ENCODE peak calls at places on chromosomes 13 and 19, in nine cellular contexts. H is endodermal cell; I is heart right ventricle; V is GM12878; F is trophoblast cell; D is PC-3; R is naive thymus-derived CD4-positive, alpha-beta T cell; U is ascending aorta; Y is esophagus muscularis mucosa. S is an unnamed sample.

GRCh38 chr19:12913871-12914690 is 5.0 kb downstream of the SYCE2 start:
- DNase-seq in H (peak; percentile 64), I (no peak), V (no peak), F (no peak), D (no peak), R (peak; percentile 62), U (no peak), Y (no peak), S (no peak)

GRCh38 chr19:3193256-3194062 is 7.7 kb downstream of the NCLN start:
- DNase-seq in H (no peak), I (no peak), V (no peak), F (no peak), D (no peak), R (no peak), U (no peak), Y (no peak), S (no peak)

GRCh38 chr13:95231393-95231792 is 69.9 kb downstream of the ABCC4 start:
- DNase-seq in H (no peak), I (no peak), V (no peak), F (no peak), D (no peak), R (no peak), U (no peak), Y (no peak), S (no peak)

GRCh38 chr13:60969659-60970058 is 446.0 kb downstream of the PCDH20 start:
- DNase-seq in H (no peak), I (no peak), V (no peak), F (no peak), D (no peak), R (no peak), U (no peak), Y (no peak), S (no peak)

GRCh38 chr13:36014763-36015162 is 116.4 kb downstream of the DCLK1 start:
- DNase-seq in H (no peak), I (no peak), V (no peak), F (no peak), D (no peak), R (no peak), U (no peak), Y (no peak), S (no peak)

GRCh38 chr13:31898383-31899071 is 133.0 kb upstream of the FRY start:
- DNase-seq in H (no peak), I (no peak), V (no peak), F (no peak), D (no peak), R (no peak), U (no peak), Y (no peak), S (no peak)

GRCh38 chr13:59771272-59771671 is 392.5 kb downstream of the DIAPH3 start:
- DNase-seq in H (no peak), I (no peak), V (no peak), F (peak; percentile 34), D (peak; percentile 38), R (no peak), U (no peak), Y (no peak), S (no peak)

GRCh38 chr19:51181913-51182419 is 39.9 kb downstream of the SIGLEC7 start:
- DNase-seq in H (peak; percentile 88), I (no peak), V (no peak), F (no peak), D (no peak), R (no peak), U (no peak), Y (no peak), S (no peak)

GRCh38 chr19:34316741-34317241 is 48.2 kb upstream of the GPI start:
- DNase-seq in H (no peak), I (no peak), V (no peak), F (no peak), D (peak; percentile 17), R (no peak), U (no peak), Y (no peak), S (no peak)

GRCh38 chr19:11090264-11091032 is 1.2 kb downstream of the LDLR start:
- DNase-seq in H (peak; percentile 99), I (peak; percentile 99), V (peak; percentile 76), F (peak; percentile 97), D (peak; percentile 98), R (peak; percentile 95), U (peak; percentile 96), Y (peak; percentile 100), S (peak; percentile 97)

GRCh38 chr19:2788237-2788636 is 2.9 kb downstream of the THOP1 start:
- DNase-seq in H (no peak), I (no peak), V (no peak), F (no peak), D (no peak), R (no peak), U (no peak), Y (no peak), S (no peak)

GRCh38 chr13:26517931-26518330 is 39.6 kb upstream of the WASF3 start:
- DNase-seq in H (no peak), I (no peak), V (no peak), F (no peak), D (no peak), R (no peak), U (no peak), Y (no peak), S (no peak)

GRCh38 chr13:26513931-26514330 is 43.6 kb upstream of the WASF3 start:
- DNase-seq in H (no peak), I (no peak), V (no peak), F (no peak), D (no peak), R (no peak), U (no peak), Y (no peak), S (no peak)

GRCh38 chr13:26518433-26519084 is 38.9 kb upstream of the WASF3 start:
- DNase-seq in H (peak; percentile 57), I (no peak), V (no peak), F (no peak), D (no peak), R (no peak), U (no peak), Y (no peak), S (no peak)

DNA sequence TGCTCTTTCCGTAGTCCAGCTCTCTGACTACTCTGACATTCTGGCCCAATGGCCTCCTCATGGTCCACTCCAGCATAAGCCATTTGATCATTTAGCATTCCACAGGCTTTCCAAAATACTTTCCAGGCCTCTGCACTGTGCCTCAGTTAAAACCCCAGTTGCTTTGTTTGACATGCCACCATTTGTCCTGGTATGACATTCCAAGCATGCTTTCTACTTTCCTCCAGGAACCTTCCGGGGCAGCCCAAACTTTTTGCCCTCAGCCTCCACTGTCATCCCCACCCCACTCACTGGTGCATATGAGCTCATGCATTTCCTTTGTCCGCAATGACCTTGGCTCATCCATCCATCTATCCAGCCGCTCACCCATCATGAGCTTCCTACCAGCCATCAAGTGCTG is 41.8 kb upstream of the WASF3 start:
- DNase-seq in H (no peak), I (no peak), V (no peak), F (no peak), D (no peak), R (no peak), U (no peak), Y (no peak), S (no peak)
- H3K4me1 ChIP-seq in H (no peaks in the 10 kb centered on the region), I (no peaks in the 10 kb centered on the region), V (no peaks in the 10 kb centered on the region), F (no peaks in the 10 kb centered on the region), D (no peaks in the 10 kb centered on the region), R (no peaks in the 10 kb centered on the region), U (no peaks in the 10 kb centered on the region), Y (no peaks in the 10 kb centered on the region), S (no peaks in the 10 kb centered on the region)

GRCh38 chr19:23932878-23933277 is 18.2 kb downstream of the ZNF726 start:
- DNase-seq in H (no peak), I (no peak), V (no peak), F (no peak), D (no peak), R (no peak), U (no peak), Y (no peak), S (no peak)
- H3K4me3 ChIP-seq in H (peak overlapping the region; percentile 14), I (no peak overlapping the region), V (no peak overlapping the region), F (no peak overlapping the region), D (no peak overlapping the region), R (no peak overlapping the region), U (no peak overlapping the region), Y (no peak overlapping the region), S (no peak overlapping the region)

GRCh38 chr19:43596842-43597461 is 557 bp downstream of the ZNF576 start:
- DNase-seq in H (no peak), I (no peak), V (no peak), F (no peak), D (no peak), R (no peak), U (no peak), Y (no peak), S (peak; percentile 21)

GRCh38 chr19:43595605-43595998 is 332 bp downstream of the IRGQ start:
- DNase-seq in H (no peak), I (no peak), V (no peak), F (no peak), D (no peak), R (no peak), U (no peak), Y (no peak), S (no peak)

GRCh38 chr19:43595999-43596841 is at the start of the genes IRGQ and ZNF576:
- DNase-seq in H (peak; percentile 100), I (peak; percentile 100), V (peak; percentile 98), F (peak; percentile 100), D (peak; percentile 99), R (peak; percentile 98), U (peak; percentile 99), Y (peak; percentile 100), S (peak; percentile 99)

GRCh38 chr19:43598445-43599240 is 2.2 kb downstream of the ZNF576 start:
- DNase-seq in H (no peak), I (no peak), V (no peak), F (no peak), D (no peak), R (no peak), U (no peak), Y (no peak), S (no peak)

DNA sequence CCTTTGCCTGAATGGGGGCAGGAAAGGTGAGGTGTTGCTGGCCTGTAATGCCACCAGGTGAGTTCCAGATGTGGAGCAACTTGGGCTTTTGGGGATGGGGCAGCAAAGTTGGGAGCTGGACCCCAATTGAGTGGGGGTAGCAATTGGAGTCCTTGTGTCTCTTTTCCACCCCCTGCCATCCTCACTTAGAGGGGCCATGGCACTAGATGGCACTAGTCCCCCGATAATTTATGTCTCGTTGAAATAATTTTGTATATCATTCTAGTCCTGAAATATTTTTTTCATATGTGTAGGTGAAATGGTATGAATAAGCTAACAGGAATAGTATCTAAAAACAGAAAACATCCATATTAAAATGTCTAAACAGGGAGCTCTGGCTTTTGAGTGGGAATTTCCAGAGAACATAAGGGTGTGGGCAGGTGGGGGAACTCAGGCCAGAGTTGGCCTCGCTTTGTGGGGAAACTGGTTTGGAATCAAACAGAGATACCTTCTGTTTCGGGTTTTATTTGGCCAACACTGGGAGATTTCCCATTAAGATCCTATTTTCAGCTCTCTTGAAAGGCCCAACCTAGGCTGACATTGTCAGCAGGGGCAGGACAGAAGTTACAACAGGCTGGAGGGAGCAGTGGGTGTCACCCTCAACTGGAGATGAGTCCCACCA is 3.4 kb downstream of the ZNF576 start:
- DNase-seq in H (no peak), I (no peak), V (no peak), F (no peak), D (no peak), R (no peak), U (no peak), Y (no peak), S (no peak)
- H3K27ac ChIP-seq in H (no peak overlapping the region), I (no peak overlapping the region), V (no peak overlapping the region), F (no peak overlapping the region), D (no peak overlapping the region), R (no peak overlapping the region), U (no peak overlapping the region), Y (no peak overlapping the region), S (no peak overlapping the region)

DNA sequence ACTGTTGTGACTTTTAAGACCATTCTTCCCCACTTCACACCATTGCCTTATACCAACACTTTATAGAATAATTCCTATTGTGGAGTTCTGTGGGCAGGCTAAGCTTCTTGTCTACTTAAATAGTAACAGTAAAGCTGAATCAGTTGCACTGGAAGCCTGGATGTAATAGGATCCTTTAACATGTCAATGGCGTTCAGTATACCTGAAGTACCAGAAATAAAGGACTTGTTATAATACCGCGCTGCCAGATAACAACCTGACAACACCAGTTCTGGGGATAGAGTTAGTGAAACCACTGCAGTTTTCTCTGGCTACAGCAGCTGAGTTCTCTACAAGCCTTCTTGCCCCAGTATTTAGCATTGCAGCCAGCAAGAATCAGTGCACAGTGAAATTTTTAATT is 52.0 kb upstream of the TNFRSF19 start:
- DNase-seq in H (no peak), I (no peak), V (no peak), F (no peak), D (no peak), R (no peak), U (no peak), Y (peak; percentile 70), S (no peak)
- H3K4me1 ChIP-seq in H (peaks cover 34% of the 10 kb centered on the region), I (peaks cover 6% of the 10 kb centered on the region), V (peaks cover 3% of the 10 kb centered on the region), F (peaks cover 3% of the 10 kb centered on the region), D (no peaks in the 10 kb centered on the region), R (no peaks in the 10 kb centered on the region), U (no peaks in the 10 kb centered on the region), Y (peaks cover 10% of the 10 kb centered on the region), S (peaks cover 24% of the 10 kb centered on the region)